ENCODE peak calls at places on chromosomes 16 and 17, in six cellular contexts. N is iris pigment epithelial cell, R is T-helper 17 cell, F is EH, H is psoas muscle, Z is GM12892. S is an unnamed sample.

GRCh38 chr17:60526726-60527125 is 684 bp upstream of the APPBP2 start:
- DNase-seq in N (peak), Z (no peak), F (peak), H (no peak), R (no peak), S (no peak)

GRCh38 chr16:88883946-88884345 is 17.5 kb upstream of the PABPN1L start:
- DNase-seq in R (no peak), H (peak), F (no peak), Z (no peak), N (no peak), S (no peak)

GRCh38 chr17:33038740-33039139 is 47.1 kb downstream of the SPACA3 start:
- DNase-seq in Z (no peak), F (peak), H (peak), N (peak), R (no peak), S (no peak)

GRCh38 chr16:76081936-76082335 is 195.3 kb upstream of the CNTNAP4 start:
- DNase-seq in N (no peak), Z (no peak), F (no peak), H (no peak), R (no peak), S (no peak)

GRCh38 chr17:15281909-15282308 is 16.8 kb upstream of the PMP22 start:
- DNase-seq in R (no peak), Z (no peak), H (no peak), N (peak), F (peak), S (no peak)

GRCh38 chr17:32546031-32546444 is 59.2 kb downstream of the CDK5R1 start:
- DNase-seq in N (no peak), Z (no peak), R (no peak), F (peak), H (no peak), S (no peak)

GRCh38 chr17:69779378-69780214 is 295.4 kb upstream of the KCNJ16 start:
- DNase-seq in Z (no peak), R (no peak), H (no peak), N (peak), F (peak), S (no peak)

GRCh38 chr17:78716814-78717393 is 65.2 kb downstream of the CYTH1 start:
- DNase-seq in F (peak), N (peak), R (no peak), H (peak), Z (no peak), S (no peak)

GRCh38 chr17:34756670-34757021 is 177.3 kb downstream of the TMEM132E start:
- DNase-seq in H (peak), F (peak), R (no peak), Z (no peak), N (peak), S (no peak)

GRCh38 chr16:53087101-53087500 is 32.3 kb downstream of the CHD9 start:
- DNase-seq in H (no peak), F (peak), Z (no peak), R (no peak), N (peak), S (no peak)

GRCh38 chr17:48129981-48130380 is 22.4 kb downstream of the SNX11 start:
- DNase-seq in N (no peak), R (no peak), H (no peak), F (no peak), Z (no peak), S (no peak)

GRCh38 chr17:16381496-16381820 is 567 bp downstream of the UBB start:
- DNase-seq in H (no peak), N (peak), Z (no peak), R (no peak), F (peak), S (no peak)

GRCh38 chr17:83178533-83179201 is 99.3 kb downstream of the METRNL start:
- DNase-seq in N (no peak), H (no peak), R (no peak), Z (no peak), F (no peak), S (peak)

GRCh38 chr17:5424909-5425308 is 4.9 kb downstream of the RPAIN start:
- DNase-seq in R (no peak), F (peak), N (peak), H (no peak), Z (no peak), S (no peak)

GRCh38 chr17:74981979-74982662 is 5.3 kb upstream of the CDR2L start:
- DNase-seq in N (peak), F (peak), Z (peak), R (peak), H (peak), S (peak)

S was measured in 8988T.